ENCODE peak calls at places on chromosomes 12 and 14, in six cellular contexts. Q is mucosa of descending colon, A is esophagus squamous epithelium, W is upper lobe of left lung, R is mammary epithelial cell, M is cardiac fibroblast. G is an unnamed sample.
A peak's percentile ranks its signal among the peaks of the same experiment; 100 is the strongest.

GRCh38 chr14:104333903-104334811 is 195.8 kb downstream of the KIF26A start:
- DNase-seq in A (no peak), M (no peak), R (no peak), Q (peak; percentile 38), W (peak; percentile 77), G (no peak)

GRCh38 chr12:29486972-29487371 is 10.5 kb downstream of the OVCH1 start:
- DNase-seq in M (no peak), W (no peak), R (no peak), A (no peak), Q (no peak), G (no peak)

GRCh38 chr12:29168000-29168399 is 18.9 kb downstream of the FAR2 start:
- DNase-seq in R (no peak), M (no peak), Q (no peak), W (no peak), A (no peak), G (no peak)

GRCh38 chr12:75710361-75711069 is 199.1 kb upstream of the KRR1 start:
- DNase-seq in Q (no peak), W (no peak), A (no peak), M (no peak), R (peak; percentile 53), G (no peak)

GRCh38 chr12:106051853-106052531 is 86.8 kb downstream of the NUAK1 start:
- DNase-seq in A (no peak), R (peak; percentile 34), W (no peak), Q (no peak), M (no peak), G (no peak)

GRCh38 chr12:62372134-62372533 is 94.5 kb upstream of the MON2 start:
- DNase-seq in W (no peak), Q (no peak), A (no peak), R (no peak), M (no peak), G (no peak)

GRCh38 chr12:78470354-78471195 is 394.0 kb upstream of the SYT1 start:
- DNase-seq in Q (no peak), R (peak; percentile 32), M (peak; percentile 49), A (no peak), W (no peak), G (peak; percentile 14)

GRCh38 chr14:73312697-73313096 is 75.4 kb downstream of the PAPLN start:
- DNase-seq in Q (no peak), R (no peak), W (no peak), M (no peak), A (no peak), G (no peak)

GRCh38 chr14:45709541-45709940 is 456.5 kb upstream of the MIS18BP1 start:
- DNase-seq in M (no peak), R (no peak), W (no peak), A (no peak), Q (no peak), G (no peak)

GRCh38 chr12:23640754-23641153 is 308.7 kb downstream of the SOX5 start:
- DNase-seq in M (no peak), Q (no peak), W (no peak), R (no peak), A (no peak), G (no peak)

GRCh38 chr12:64864319-64864718 is 39.9 kb downstream of the TBC1D30 start:
- DNase-seq in M (no peak), W (no peak), R (no peak), A (no peak), Q (no peak), G (no peak)

GRCh38 chr12:4997939-4998338 is 45.7 kb upstream of the KCNA5 start:
- DNase-seq in W (no peak), A (no peak), Q (no peak), R (peak; percentile 78), M (peak; percentile 58), G (peak; percentile 22)
- H3K4me3 ChIP-seq in W (no peak overlapping the region), A (no peak overlapping the region), Q (no peak overlapping the region), R (no peak overlapping the region), M (no peak overlapping the region), G (no peak overlapping the region)

DNA sequence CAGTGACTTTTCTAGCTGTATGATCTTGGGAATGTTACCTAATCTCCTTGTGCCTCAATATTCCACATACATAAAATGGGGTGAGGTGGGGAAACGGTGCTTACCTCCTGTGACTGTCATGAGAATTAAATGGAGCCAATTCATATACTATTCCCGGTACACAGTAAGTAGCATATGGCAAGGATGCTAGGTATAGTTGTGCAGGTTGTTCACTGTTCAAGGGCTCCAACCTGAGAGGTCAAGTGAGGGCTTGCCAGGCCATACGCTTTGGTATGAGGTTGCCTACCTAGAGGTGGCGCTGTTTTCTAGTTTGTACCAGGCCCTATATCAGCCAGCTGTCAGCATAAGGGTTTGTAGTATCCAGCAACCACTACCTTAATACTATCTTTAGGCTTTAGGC is 3.6 kb upstream of the BATF start:
- DNase-seq in Q (no peak), A (no peak), W (no peak), R (no peak), M (no peak), G (no peak)
- TF ChIP-seq CTCF in Q (no peak), A (no peak), W (peak; percentile 37), R (peak; percentile 43), M (peak; percentile 55), G (peak; percentile 43)

DNA sequence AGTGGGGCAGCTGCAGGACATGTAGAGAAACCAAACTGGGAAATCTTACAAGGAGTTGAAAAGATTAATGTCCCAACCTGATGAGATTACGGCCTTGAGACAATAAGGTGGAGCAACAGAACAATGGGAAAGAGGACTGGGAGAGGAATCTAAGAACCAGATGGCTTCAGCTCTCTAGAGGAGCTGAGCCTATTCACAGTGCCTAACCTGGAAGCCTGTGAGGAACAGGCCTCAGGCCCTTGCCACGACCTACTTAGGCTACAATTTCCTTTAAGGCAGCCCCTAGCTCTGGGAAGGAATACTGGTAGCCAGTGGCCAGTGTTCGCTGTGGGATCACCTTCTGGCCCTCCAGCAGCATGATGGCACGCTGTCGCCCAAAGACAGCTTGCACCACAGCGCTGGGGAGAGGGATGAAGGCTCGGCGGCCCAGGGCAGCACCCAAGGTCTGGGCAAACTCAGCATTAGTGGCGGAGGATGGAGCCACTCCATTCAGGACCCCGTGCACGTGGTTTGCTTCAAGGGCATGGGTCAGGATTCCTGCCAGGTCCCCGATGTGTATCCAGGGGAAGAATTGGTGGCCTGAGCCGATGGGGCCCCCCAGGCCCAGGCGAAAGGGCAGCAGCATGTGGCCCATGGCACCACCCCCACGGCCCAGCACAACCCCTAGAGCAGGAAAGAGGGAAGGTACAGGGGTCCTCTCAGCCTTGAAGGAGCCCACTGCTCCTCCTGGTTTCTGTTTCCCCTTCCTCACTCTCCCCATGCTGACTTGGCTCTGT is 2.6 kb downstream of the SDR39U1 start:
- DNase-seq in R (no peak), M (no peak), A (no peak), W (peak; percentile 60), Q (no peak), G (no peak)
- H3K4me3 ChIP-seq in R (no peak overlapping the region), M (no peak overlapping the region), A (no peak overlapping the region), W (no peak overlapping the region), Q (no peak overlapping the region), G (no peak overlapping the region)

DNA sequence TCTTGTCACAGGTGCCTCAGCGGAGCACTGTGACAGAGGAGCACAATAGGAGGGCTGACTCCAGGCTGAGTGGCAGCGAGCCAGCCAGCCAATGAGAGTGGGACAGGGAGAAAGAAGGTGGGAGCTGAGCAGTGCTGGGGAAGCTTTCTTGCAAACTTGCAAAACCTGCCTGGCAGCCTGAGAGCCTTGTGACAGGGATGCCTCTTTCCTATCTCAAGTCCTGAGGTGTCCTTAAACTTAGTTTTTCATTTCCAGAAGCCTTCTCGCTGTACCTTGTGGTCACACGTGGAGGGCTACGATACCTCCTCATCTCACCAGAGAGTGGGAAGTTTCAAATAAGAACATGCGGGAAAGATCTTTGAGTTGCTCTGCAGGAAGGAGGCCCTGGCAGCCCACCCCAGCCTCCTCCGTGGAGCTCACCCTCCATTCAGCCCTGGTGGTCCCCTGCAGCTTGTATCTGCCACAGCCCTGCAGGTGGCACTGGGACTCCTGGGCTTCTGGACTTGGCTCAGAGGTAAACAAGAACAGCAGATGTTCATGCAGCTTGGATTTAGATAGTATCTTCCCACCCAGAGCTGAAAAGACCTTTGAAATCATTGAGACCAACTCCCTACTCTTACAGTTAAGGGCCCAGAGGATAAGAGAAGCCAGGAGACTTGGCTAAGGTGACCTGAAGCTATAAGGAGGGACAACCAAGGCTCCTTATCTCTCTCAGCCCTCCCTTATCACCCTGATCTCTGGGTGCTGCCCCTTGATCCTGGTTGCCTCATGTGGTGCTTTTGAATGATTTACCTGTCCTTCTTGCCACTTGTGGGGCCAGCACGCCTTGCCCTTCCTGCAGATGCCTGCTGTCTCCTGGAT is 153.5 kb upstream of the MAX start:
- DNase-seq in Q (peak; percentile 86), A (no peak), W (no peak), M (no peak), R (peak; percentile 84), G (no peak)
- TF ChIP-seq CTCF in Q (peak; percentile 7), A (no peak), W (no peak), M (no peak), R (peak; percentile 2), G (no peak)

DNA sequence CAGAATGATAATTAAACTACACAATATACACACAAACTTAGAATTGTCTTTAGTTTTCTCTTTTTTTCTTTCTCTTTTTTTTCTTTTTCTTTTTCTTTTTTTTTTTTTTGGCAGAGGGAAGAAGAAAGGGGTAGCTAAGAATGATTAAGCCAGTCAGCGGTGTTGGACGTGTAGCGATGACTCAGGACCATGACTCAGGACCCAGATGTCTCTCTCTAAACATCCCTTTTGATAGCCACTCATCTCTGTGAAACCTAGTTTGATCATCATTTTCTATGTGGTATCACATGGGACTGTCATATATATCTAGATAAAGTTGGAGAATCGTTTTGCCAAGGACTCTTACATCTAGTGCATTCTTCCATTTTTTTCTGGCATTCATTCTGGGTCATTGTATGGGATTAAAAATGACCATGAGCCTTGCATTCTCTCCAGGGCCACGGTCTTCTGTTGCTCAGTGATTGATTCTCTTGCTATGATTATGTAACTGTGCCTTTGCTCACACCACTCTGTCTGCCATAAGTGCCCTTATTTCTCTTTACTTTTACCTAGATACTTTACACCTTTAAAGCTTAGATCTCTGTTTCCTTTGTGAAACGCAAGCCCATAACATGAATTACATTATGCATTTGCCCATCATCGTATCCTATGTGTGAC is 26.6 kb upstream of the NRXN3 start:
- DNase-seq in R (peak; percentile 41), W (no peak), M (no peak), Q (no peak), A (no peak), G (no peak)
- H3K4me3 ChIP-seq in R (no peak overlapping the region), W (no peak overlapping the region), M (no peak overlapping the region), Q (no peak overlapping the region), A (no peak overlapping the region), G (no peak overlapping the region)